ENCODE peak calls at places on chromosomes 12 and 14, in five cellular contexts. One of them, this sample, is unnamed.

GRCh38 chr12:5407457-5407856 is 24.5 kb upstream of the NTF3 start:
- DNase-seq in AG04450: no peak
- DNase-seq in effector memory CD4-positive, alpha-beta T cell: no peak
- DNase-seq in psoas muscle: no peak
- DNase-seq in dorsolateral prefrontal cortex: no peak
- DNase-seq in this sample: no peak

GRCh38 chr12:9926876-9927275 is 5.3 kb downstream of the CLEC2A start:
- DNase-seq in AG04450: no peak
- DNase-seq in effector memory CD4-positive, alpha-beta T cell: no peak
- DNase-seq in psoas muscle: no peak
- DNase-seq in dorsolateral prefrontal cortex: no peak
- DNase-seq in this sample: no peak

GRCh38 chr12:74770552-74770951 is 232.9 kb downstream of the ATXN7L3B start:
- DNase-seq in AG04450: no peak
- DNase-seq in effector memory CD4-positive, alpha-beta T cell: no peak
- DNase-seq in psoas muscle: no peak
- DNase-seq in dorsolateral prefrontal cortex: no peak
- DNase-seq in this sample: no peak

GRCh38 chr12:77062846-77063461 is 2.4 kb downstream of the E2F7 start:
- DNase-seq in AG04450: peak; percentile 29
- DNase-seq in effector memory CD4-positive, alpha-beta T cell: no peak
- DNase-seq in psoas muscle: no peak
- DNase-seq in dorsolateral prefrontal cortex: no peak
- DNase-seq in this sample: peak; percentile 42

GRCh38 chr12:101414533-101415119 is 7.1 kb upstream of the ARL1 start:
- DNase-seq in AG04450: peak; percentile 30
- DNase-seq in effector memory CD4-positive, alpha-beta T cell: no peak
- DNase-seq in psoas muscle: no peak
- DNase-seq in dorsolateral prefrontal cortex: no peak
- DNase-seq in this sample: peak; percentile 2

GRCh38 chr12:109735051-109735521 is 21.5 kb downstream of the FAM222A start:
- DNase-seq in AG04450: no peak
- DNase-seq in effector memory CD4-positive, alpha-beta T cell: no peak
- DNase-seq in psoas muscle: peak; percentile 23
- DNase-seq in dorsolateral prefrontal cortex: peak; percentile 14
- DNase-seq in this sample: no peak

GRCh38 chr14:94143239-94143638 is 13.8 kb upstream of the IFI27L2 start:
- DNase-seq in AG04450: no peak
- DNase-seq in effector memory CD4-positive, alpha-beta T cell: no peak
- DNase-seq in psoas muscle: no peak
- DNase-seq in dorsolateral prefrontal cortex: no peak
- DNase-seq in this sample: no peak

GRCh38 chr12:124381454-124382207 is 86.7 kb downstream of the RFLNA start:
- DNase-seq in AG04450: no peak
- DNase-seq in effector memory CD4-positive, alpha-beta T cell: no peak
- DNase-seq in psoas muscle: peak; percentile 96
- DNase-seq in dorsolateral prefrontal cortex: peak; percentile 69
- DNase-seq in this sample: no peak

GRCh38 chr12:95200128-95200973 is 16.9 kb downstream of the FGD6 start:
- DNase-seq in AG04450: no peak
- DNase-seq in effector memory CD4-positive, alpha-beta T cell: no peak
- DNase-seq in psoas muscle: no peak
- DNase-seq in dorsolateral prefrontal cortex: no peak
- DNase-seq in this sample: no peak

GRCh38 chr14:79568566-79568965 is 642.7 kb downstream of the DIO2 start:
- DNase-seq in AG04450: no peak
- DNase-seq in effector memory CD4-positive, alpha-beta T cell: no peak
- DNase-seq in psoas muscle: no peak
- DNase-seq in dorsolateral prefrontal cortex: no peak
- DNase-seq in this sample: no peak

GRCh38 chr12:64178122-64178521 is 44.0 kb downstream of the KICS2 start:
- DNase-seq in AG04450: peak; percentile 61
- DNase-seq in effector memory CD4-positive, alpha-beta T cell: no peak
- DNase-seq in psoas muscle: no peak
- DNase-seq in dorsolateral prefrontal cortex: no peak
- DNase-seq in this sample: no peak

GRCh38 chr12:92987846-92988621 is 58.9 kb upstream of the EEA1 start:
- DNase-seq in AG04450: no peak
- DNase-seq in effector memory CD4-positive, alpha-beta T cell: no peak
- DNase-seq in psoas muscle: peak; percentile 68
- DNase-seq in dorsolateral prefrontal cortex: no peak
- DNase-seq in this sample: peak; percentile 84

GRCh38 chr14:104553166-104554087 is 26.1 kb upstream of the C14orf180 start:
- DNase-seq in AG04450: no peak
- DNase-seq in effector memory CD4-positive, alpha-beta T cell: no peak
- DNase-seq in psoas muscle: peak; percentile 42
- DNase-seq in dorsolateral prefrontal cortex: no peak
- DNase-seq in this sample: no peak
- H3K27me3 ChIP-seq in AG04450: peaks cover 3% of the 10 kb centered on the region
- H3K27me3 ChIP-seq in effector memory CD4-positive, alpha-beta T cell: no peaks in the 10 kb centered on the region
- H3K27me3 ChIP-seq in psoas muscle: peaks cover 8% of the 10 kb centered on the region
- H3K27me3 ChIP-seq in dorsolateral prefrontal cortex: peaks cover 5% of the 10 kb centered on the region
- H3K27me3 ChIP-seq in this sample: peaks cover 2% of the 10 kb centered on the region

DNA sequence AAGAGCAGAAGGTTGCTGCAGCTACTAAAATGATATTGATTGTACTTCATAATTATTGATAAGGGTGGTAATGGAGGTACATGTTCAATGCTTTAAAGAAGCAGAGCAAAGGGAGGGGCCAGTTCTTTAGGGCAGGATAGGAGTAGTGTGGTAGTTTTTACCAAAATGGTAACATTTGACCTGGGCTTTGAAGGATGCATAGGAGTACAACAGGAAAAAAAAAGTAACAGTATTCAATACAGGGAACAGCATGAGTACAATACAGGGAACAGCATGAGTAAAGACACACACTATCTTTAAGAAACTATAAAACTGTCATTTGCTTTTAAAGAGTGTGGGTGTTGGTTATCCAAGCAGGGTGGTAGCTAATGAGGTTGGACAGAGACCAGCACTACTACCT is 215.0 kb upstream of the CRY1 start:
- DNase-seq in AG04450: no peak
- DNase-seq in effector memory CD4-positive, alpha-beta T cell: no peak
- DNase-seq in psoas muscle: no peak
- DNase-seq in dorsolateral prefrontal cortex: no peak
- DNase-seq in this sample: no peak
- H3K27me3 ChIP-seq in AG04450: peaks cover 22% of the 10 kb centered on the region
- H3K27me3 ChIP-seq in effector memory CD4-positive, alpha-beta T cell: no peaks in the 10 kb centered on the region
- H3K27me3 ChIP-seq in psoas muscle: no peaks in the 10 kb centered on the region
- H3K27me3 ChIP-seq in dorsolateral prefrontal cortex: peaks cover 22% of the 10 kb centered on the region
- H3K27me3 ChIP-seq in this sample: no peaks in the 10 kb centered on the region

DNA sequence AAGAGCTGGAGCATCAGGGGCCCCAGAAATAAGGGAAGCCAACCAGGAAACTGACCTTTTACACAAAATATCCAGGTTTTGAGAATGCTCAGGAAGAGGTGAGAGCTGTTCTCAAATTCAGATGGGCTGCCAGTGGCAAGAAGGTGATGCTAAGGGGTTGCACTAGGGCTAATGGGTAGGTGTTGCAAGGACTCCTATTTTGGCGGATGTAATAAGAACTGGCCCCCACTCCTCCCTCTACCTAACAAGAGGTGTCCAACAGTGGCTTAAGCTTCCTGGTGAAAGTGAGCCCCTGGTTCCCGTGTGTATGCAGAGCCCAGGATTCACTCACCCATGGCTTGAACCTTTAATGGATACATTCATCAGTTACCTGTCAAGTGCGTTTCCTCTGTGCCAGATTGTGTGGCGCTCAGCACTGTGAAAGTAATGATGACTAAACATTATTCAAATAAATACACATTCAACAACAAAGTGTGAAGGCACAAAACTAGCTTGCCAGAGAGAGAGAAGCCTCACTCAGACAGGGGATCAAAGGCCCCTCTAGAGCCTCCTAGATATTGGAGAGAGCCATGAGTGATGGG is 705 bp upstream of the CHGA start:
- DNase-seq in AG04450: no peak
- DNase-seq in effector memory CD4-positive, alpha-beta T cell: no peak
- DNase-seq in psoas muscle: no peak
- DNase-seq in dorsolateral prefrontal cortex: no peak
- DNase-seq in this sample: no peak
- H3K27me3 ChIP-seq in AG04450: peaks cover 18% of the 10 kb centered on the region
- H3K27me3 ChIP-seq in effector memory CD4-positive, alpha-beta T cell: peaks cover 7% of the 10 kb centered on the region
- H3K27me3 ChIP-seq in psoas muscle: peaks cover 6% of the 10 kb centered on the region
- H3K27me3 ChIP-seq in dorsolateral prefrontal cortex: peaks cover 5% of the 10 kb centered on the region
- H3K27me3 ChIP-seq in this sample: no peaks in the 10 kb centered on the region

GRCh38 chr14:36217027-36217426 is 40.5 kb upstream of the PTCSC3 start:
- DNase-seq in AG04450: no peak
- DNase-seq in effector memory CD4-positive, alpha-beta T cell: no peak
- DNase-seq in psoas muscle: no peak
- DNase-seq in dorsolateral prefrontal cortex: no peak
- DNase-seq in this sample: no peak
- H3K27me3 ChIP-seq in AG04450: no peaks in the 10 kb centered on the region
- H3K27me3 ChIP-seq in effector memory CD4-positive, alpha-beta T cell: no peaks in the 10 kb centered on the region
- H3K27me3 ChIP-seq in psoas muscle: no peaks in the 10 kb centered on the region
- H3K27me3 ChIP-seq in dorsolateral prefrontal cortex: peaks cover 3% of the 10 kb centered on the region
- H3K27me3 ChIP-seq in this sample: no peaks in the 10 kb centered on the region

DNA sequence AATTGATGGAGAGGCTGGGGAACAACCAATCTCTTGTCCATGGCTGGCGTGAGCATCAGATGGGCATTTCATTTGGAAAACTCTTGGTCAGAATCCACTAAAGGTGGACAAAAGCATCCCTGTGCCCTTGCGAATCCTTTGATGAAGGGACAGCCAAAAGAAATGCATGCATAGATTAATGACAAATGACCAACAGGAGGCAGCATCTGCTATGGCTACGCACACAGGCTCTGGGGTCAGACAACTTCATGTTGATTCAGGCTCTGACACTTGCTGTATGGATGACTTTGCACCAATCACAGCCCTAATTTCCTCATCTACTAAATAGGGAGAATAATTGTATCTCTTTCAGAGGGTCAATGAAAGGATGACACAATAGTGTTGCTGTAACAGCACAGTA is 117.5 kb downstream of the ASCL4 start:
- DNase-seq in AG04450: no peak
- DNase-seq in effector memory CD4-positive, alpha-beta T cell: no peak
- DNase-seq in psoas muscle: no peak
- DNase-seq in dorsolateral prefrontal cortex: no peak
- DNase-seq in this sample: no peak
- H3K27me3 ChIP-seq in AG04450: no peaks in the 10 kb centered on the region
- H3K27me3 ChIP-seq in effector memory CD4-positive, alpha-beta T cell: no peaks in the 10 kb centered on the region
- H3K27me3 ChIP-seq in psoas muscle: peaks cover 3% of the 10 kb centered on the region
- H3K27me3 ChIP-seq in dorsolateral prefrontal cortex: no peaks in the 10 kb centered on the region
- H3K27me3 ChIP-seq in this sample: no peaks in the 10 kb centered on the region

GRCh38 chr12:130070017-130070653 is 92.1 kb upstream of the FZD10 start:
- DNase-seq in AG04450: no peak
- DNase-seq in effector memory CD4-positive, alpha-beta T cell: no peak
- DNase-seq in psoas muscle: no peak
- DNase-seq in dorsolateral prefrontal cortex: no peak
- DNase-seq in this sample: no peak

GRCh38 chr12:130066742-130067141 is 95.5 kb upstream of the FZD10 start:
- DNase-seq in AG04450: no peak
- DNase-seq in effector memory CD4-positive, alpha-beta T cell: no peak
- DNase-seq in psoas muscle: no peak
- DNase-seq in dorsolateral prefrontal cortex: no peak
- DNase-seq in this sample: no peak

GRCh38 chr12:130064999-130065398 is 97.3 kb upstream of the FZD10 start:
- DNase-seq in AG04450: no peak
- DNase-seq in effector memory CD4-positive, alpha-beta T cell: no peak
- DNase-seq in psoas muscle: no peak
- DNase-seq in dorsolateral prefrontal cortex: no peak
- DNase-seq in this sample: no peak

GRCh38 chr12:130063866-130064265 is 98.4 kb upstream of the FZD10 start:
- DNase-seq in AG04450: no peak
- DNase-seq in effector memory CD4-positive, alpha-beta T cell: no peak
- DNase-seq in psoas muscle: no peak
- DNase-seq in dorsolateral prefrontal cortex: no peak
- DNase-seq in this sample: no peak

GRCh38 chr12:130068741-130069140 is 93.5 kb upstream of the FZD10 start:
- DNase-seq in AG04450: no peak
- DNase-seq in effector memory CD4-positive, alpha-beta T cell: no peak
- DNase-seq in psoas muscle: no peak
- DNase-seq in dorsolateral prefrontal cortex: no peak
- DNase-seq in this sample: no peak
- H3K27me3 ChIP-seq in AG04450: no peaks in the 10 kb centered on the region
- H3K27me3 ChIP-seq in effector memory CD4-positive, alpha-beta T cell: no peaks in the 10 kb centered on the region
- H3K27me3 ChIP-seq in psoas muscle: no peaks in the 10 kb centered on the region
- H3K27me3 ChIP-seq in dorsolateral prefrontal cortex: no peaks in the 10 kb centered on the region
- H3K27me3 ChIP-seq in this sample: no peaks in the 10 kb centered on the region

This sample was measured in GM06990.